ENCODE peak calls at places on chromosomes 3 and 15, in ten cellular contexts. D is A549, K is ovary, T is upper lobe of left lung, J is suprapubic skin, Y is tibial nerve, C is HepG2, M is stomach, R is SK-N-SH, S is transverse colon. N is an unnamed sample.

GRCh38 chr3:14482271-14482721 is 57.8 kb downstream of the GRIP2 start:
- DNase-seq in S (no peak), D (no peak), J (no peak), M (no peak), K (peak; percentile 80), Y (peak; percentile 28), R (no peak), T (no peak), C (no peak), N (no peak)

GRCh38 chr3:127419140-127419539 is 131.3 kb upstream of the PRR20G start:
- DNase-seq in Y (no peak), K (no peak), S (no peak), R (no peak), T (no peak), D (no peak), M (no peak), C (no peak), J (no peak), N (no peak)

GRCh38 chr3:50588759-50589433 is 19.6 kb downstream of the HEMK1 start:
- DNase-seq in R (no peak), D (no peak), K (no peak), S (no peak), T (no peak), C (peak; percentile 96), Y (no peak), M (no peak), J (no peak), N (no peak)

GRCh38 chr3:193214445-193214844 is 26.6 kb upstream of the PLAAT1 start:
- DNase-seq in D (no peak), T (no peak), K (no peak), J (no peak), M (no peak), C (no peak), R (no peak), Y (no peak), S (no peak), N (no peak)

GRCh38 chr3:15982667-15983145 is 184.9 kb upstream of the ANKRD28 start:
- DNase-seq in T (peak; percentile 32), M (no peak), J (peak; percentile 73), K (no peak), D (no peak), S (no peak), R (peak; percentile 56), C (no peak), Y (no peak), N (no peak)

GRCh38 chr3:34619990-34620389 is 821.6 kb downstream of the PDCD6IP start:
- DNase-seq in T (no peak), K (no peak), Y (no peak), J (no peak), C (no peak), D (no peak), R (no peak), S (no peak), M (no peak), N (no peak)

GRCh38 chr15:92163641-92164040 is 230.0 kb upstream of the ST8SIA2 start:
- DNase-seq in D (no peak), C (no peak), Y (no peak), J (no peak), K (no peak), M (no peak), T (no peak), S (no peak), R (no peak), N (no peak)

GRCh38 chr3:16504242-16504641 is 9.3 kb downstream of the RFTN1 start:
- DNase-seq in M (no peak), R (no peak), D (no peak), S (no peak), Y (no peak), C (no peak), T (no peak), J (no peak), K (no peak), N (no peak)

GRCh38 chr15:36501063-36501678 is 78.3 kb upstream of the CDIN1 start:
- DNase-seq in T (no peak), D (peak; percentile 13), C (peak; percentile 74), K (no peak), Y (peak; percentile 18), R (peak; percentile 57), M (no peak), S (no peak), J (no peak), N (no peak)

GRCh38 chr15:82803793-82804574 is 1.9 kb downstream of the FSD2 start:
- DNase-seq in S (no peak), R (no peak), K (no peak), D (no peak), T (no peak), Y (no peak), J (no peak), M (no peak), C (no peak), N (no peak)

GRCh38 chr3:35664460-35664919 is 25.2 kb downstream of the ARPP21 start:
- DNase-seq in K (peak; percentile 11), R (peak; percentile 32), S (no peak), C (no peak), D (no peak), T (peak; percentile 23), Y (no peak), M (peak; percentile 31), J (no peak), N (peak; percentile 62)

GRCh38 chr3:51944541-51945021 is 2.4 kb downstream of the PARP3 start:
- DNase-seq in Y (no peak), T (no peak), K (no peak), S (no peak), R (no peak), C (no peak), D (no peak), M (no peak), J (peak; percentile 56), N (peak; percentile 55)

GRCh38 chr3:108863799-108864135 is 41.2 kb downstream of the TRAT1 start:
- DNase-seq in Y (no peak), S (no peak), K (no peak), D (no peak), T (no peak), J (no peak), M (no peak), C (no peak), R (no peak), N (no peak)

DNA sequence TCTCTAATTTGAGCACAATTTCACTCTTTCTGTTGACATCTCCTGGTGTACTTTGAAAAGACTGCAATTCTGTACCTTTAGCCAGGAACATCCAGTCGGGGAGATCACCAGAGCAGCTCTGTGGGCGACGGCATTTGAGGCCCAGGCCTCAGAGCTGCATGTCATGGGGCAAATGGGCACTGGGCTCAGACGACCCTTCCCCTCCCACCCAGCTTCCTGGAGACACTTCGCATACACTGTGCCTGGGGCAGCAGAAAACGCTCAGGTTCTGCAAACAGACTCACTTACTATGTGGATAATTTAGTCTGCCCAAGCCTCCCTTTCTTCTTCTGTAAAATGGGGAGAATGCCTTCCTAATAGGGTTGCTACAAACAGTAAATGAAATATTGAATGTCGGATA is 96.9 kb downstream of the HMG20A start:
- DNase-seq in Y (no peak), C (no peak), T (no peak), M (no peak), R (no peak), K (no peak), S (no peak), D (no peak), J (no peak), N (peak; percentile 33)
- TF ChIP-seq CTCF in Y (no peak), C (no peak), T (no peak), M (no peak), R (no peak), K (no peak), S (no peak), D (no peak), J (no peak), N (no peak)

DNA sequence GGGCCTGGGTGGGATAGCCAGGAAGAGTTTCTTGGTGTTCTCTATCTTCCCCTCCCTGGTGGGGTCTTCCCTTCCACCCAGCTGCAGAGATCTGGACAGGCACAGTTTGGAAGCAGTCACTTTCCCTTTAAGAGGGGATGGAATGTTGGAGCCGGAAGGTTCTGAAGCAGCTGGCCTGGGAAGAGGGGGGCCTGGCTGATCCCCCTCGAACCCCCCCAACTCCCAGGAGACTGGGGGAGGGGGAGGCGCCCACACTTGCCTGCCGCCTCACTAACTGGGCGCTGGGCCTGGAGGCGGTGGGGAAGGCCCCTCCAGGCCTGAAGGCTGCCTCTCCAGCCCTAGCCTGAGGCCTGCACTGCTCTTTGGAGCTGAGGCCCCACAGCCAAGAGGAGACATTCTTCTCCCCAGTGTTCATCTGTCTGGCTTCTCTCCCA is 1.4 kb downstream of the DVL3 start:
- DNase-seq in M (no peak), D (no peak), C (peak; percentile 53), J (no peak), S (peak; percentile 46), Y (no peak), T (peak; percentile 53), R (peak; percentile 78), K (peak; percentile 80), N (peak; percentile 88)
- TF ChIP-seq EP300 in M (no peak), D (no peak), C (no peak), J (no peak), S (no peak), Y (no peak), T (no peak), R (no peak), K (no peak), N (no peak)

DNA sequence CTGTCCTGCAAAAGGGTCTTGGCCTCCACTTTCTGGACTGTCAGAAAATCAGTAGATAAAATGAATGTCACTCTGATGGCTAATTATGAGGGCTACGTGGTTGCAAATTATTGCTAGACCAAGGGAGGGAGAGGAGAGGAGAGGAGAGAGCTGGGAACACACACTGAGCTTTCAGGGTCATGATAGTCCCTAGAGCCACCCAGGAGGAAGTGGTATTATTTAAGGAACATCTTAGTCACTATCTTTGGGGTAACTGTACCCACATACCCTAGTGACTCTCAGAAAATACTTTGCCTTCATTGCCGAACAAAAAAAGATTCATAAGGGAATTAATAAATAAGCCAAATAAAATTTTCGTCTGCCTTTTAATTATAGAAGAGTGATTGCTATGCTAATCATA is 642.3 kb upstream of the CFAP20DC start:
- DNase-seq in D (no peak), C (no peak), J (no peak), M (no peak), T (no peak), S (no peak), Y (no peak), K (no peak), R (no peak), N (no peak)
- H3K4me1 ChIP-seq in D (no peaks in the 10 kb centered on the region), C (no peaks in the 10 kb centered on the region), J (no peaks in the 10 kb centered on the region), M (no peaks in the 10 kb centered on the region), T (no peaks in the 10 kb centered on the region), S (no peaks in the 10 kb centered on the region), Y (no peaks in the 10 kb centered on the region), K (no peaks in the 10 kb centered on the region), R (no peaks in the 10 kb centered on the region), N (no peaks in the 10 kb centered on the region)

GRCh38 chr3:75001330-75001729 is 386.9 kb upstream of the CNTN3 start:
- DNase-seq in J (no peak), R (peak; percentile 47), K (no peak), T (no peak), C (peak; percentile 1), S (no peak), M (no peak), D (no peak), Y (no peak), N (no peak)
- TF ChIP-seq CTCF in J (no peak), R (peak; percentile 66), K (no peak), T (no peak), C (peak; percentile 24), S (no peak), M (no peak), D (no peak), Y (no peak), N (no peak)

DNA sequence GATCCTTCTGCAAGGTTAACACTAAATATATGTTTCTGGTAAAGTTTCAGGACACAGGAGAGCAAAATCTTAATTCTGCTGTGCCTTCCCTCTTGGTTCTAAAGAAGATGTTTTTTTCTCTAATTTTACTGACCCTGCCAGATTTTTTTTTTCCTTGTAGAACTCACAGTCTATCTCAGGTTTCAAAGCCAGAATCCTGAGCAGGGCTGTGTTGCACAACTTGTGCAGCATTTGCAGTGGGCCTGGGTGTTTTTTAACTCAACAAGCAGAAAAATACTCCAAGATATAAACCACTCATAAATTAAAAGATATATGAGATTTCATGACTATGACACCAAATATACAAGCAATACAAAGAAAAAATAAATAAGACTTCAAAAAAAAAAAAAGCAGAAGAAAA is 40.2 kb upstream of the ARF4 start:
- DNase-seq in D (no peak), J (no peak), K (no peak), M (no peak), R (no peak), C (no peak), S (no peak), Y (no peak), T (no peak), N (no peak)
- TF ChIP-seq EP300 in D (no peak), J (no peak), K (no peak), M (no peak), R (no peak), C (no peak), S (no peak), Y (no peak), T (no peak), N (no peak)

N was measured in sigmoid colon.